ENCODE peak calls at places on chromosome 22, in four cellular contexts. W is erythroblast, E is amygdala, C is A172. T is an unnamed sample.

GRCh38 chr22:47775686-47776085 is 1013.2 kb downstream of the TBC1D22A start:
- DNase-seq in W (no peak), E (no peak), C (no peak), T (no peak)

GRCh38 chr22:23405366-23405851 is 174.7 kb downstream of the IGLL1 start:
- DNase-seq in W (no peak), E (no peak), C (no peak), T (no peak)

GRCh38 chr22:47225931-47226633 is 463.6 kb downstream of the TBC1D22A start:
- DNase-seq in W (no peak), E (no peak), C (no peak), T (no peak)

GRCh38 chr22:44661070-44661469 is 40.9 kb upstream of the PRR5 start:
- DNase-seq in W (no peak), E (no peak), C (no peak), T (no peak)

GRCh38 chr22:41197808-41198585 is 7.1 kb upstream of the L3MBTL2 start:
- DNase-seq in W (peak), E (no peak), C (peak), T (no peak)

GRCh38 chr22:23481369-23481768 is 98.7 kb downstream of the IGLL1 start:
- DNase-seq in W (no peak), E (no peak), C (no peak), T (no peak)

GRCh38 chr22:35863432-35863831 is 145.8 kb downstream of the APOL5 start:
- DNase-seq in W (no peak), E (no peak), C (no peak), T (no peak)

GRCh38 chr22:46942816-46943783 is 180.7 kb downstream of the TBC1D22A start:
- DNase-seq in W (no peak), E (no peak), C (peak), T (no peak)

GRCh38 chr22:19871845-19872778 is 17.4 kb upstream of the GNB1L start:
- DNase-seq in W (no peak), E (no peak), C (no peak), T (no peak)

GRCh38 chr22:36238348-36239149 is 778 bp downstream of the APOL2 start:
- DNase-seq in W (peak), E (no peak), C (no peak), T (no peak)

GRCh38 chr22:40263191-40263590 is 83.1 kb upstream of the ADSL start:
- DNase-seq in W (peak), E (no peak), C (peak), T (no peak)

GRCh38 chr22:31139866-31140716 is at the start of gene PLA2G3:
- DNase-seq in W (no peak), E (no peak), C (no peak), T (no peak)

GRCh38 chr22:35993048-35993714 is 35.4 kb downstream of the RBFOX2 start:
- DNase-seq in W (no peak), E (no peak), C (no peak), T (no peak)

GRCh38 chr22:28812491-28812890 is 12.1 kb upstream of the XBP1 start:
- DNase-seq in W (no peak), E (no peak), C (no peak), T (no peak)

GRCh38 chr22:46986788-46987187 is 224.3 kb downstream of the TBC1D22A start:
- DNase-seq in W (no peak), E (no peak), C (no peak), T (no peak)

T was measured in C1 segment of cervical spinal cord.